ENCODE peak calls at places on chromosomes 13 and 19, in ten cellular contexts. T, F, S, E, O, X, A, N, Y and I are unnamed samples.

GRCh38 chr13:84896128-84896527 is 903.1 kb downstream of the SLITRK6 start:
- DNase-seq in T (peak; percentile 72), F (peak; percentile 82), S (peak; percentile 18), E (peak; percentile 42), O (peak; percentile 61), X (no peak), A (peak; percentile 70), N (peak; percentile 74), Y (peak; percentile 46), I (peak; percentile 31)

GRCh38 chr13:48403151-48403631 is 9.7 kb downstream of the LPAR6 start:
- DNase-seq in T (no peak), F (peak; percentile 62), S (no peak), E (no peak), O (peak; percentile 18), X (no peak), A (no peak), N (peak; percentile 53), Y (no peak), I (no peak)

GRCh38 chr13:97295279-97296182 is 73.4 kb downstream of the MBNL2 start:
- DNase-seq in T (peak; percentile 72), F (peak; percentile 45), S (no peak), E (peak; percentile 88), O (peak; percentile 92), X (no peak), A (no peak), N (peak; percentile 78), Y (peak; percentile 85), I (no peak)

GRCh38 chr19:17658666-17659065 is 29.5 kb downstream of the UNC13A start:
- DNase-seq in T (no peak), F (peak; percentile 22), S (no peak), E (no peak), O (no peak), X (no peak), A (no peak), N (peak; percentile 9), Y (no peak), I (no peak)

GRCh38 chr13:37068962-37069361 is 9.5 kb upstream of the SUPT20H start:
- DNase-seq in T (no peak), F (peak; percentile 55), S (no peak), E (no peak), O (peak; percentile 30), X (no peak), A (peak; percentile 28), N (peak; percentile 47), Y (peak; percentile 15), I (no peak)

GRCh38 chr19:49741210-49741844 is 21.8 kb downstream of the TSKS start:
- DNase-seq in T (no peak), F (peak; percentile 17), S (no peak), E (no peak), O (peak; percentile 28), X (no peak), A (peak; percentile 92), N (peak; percentile 38), Y (no peak), I (no peak)

GRCh38 chr19:35554076-35554475 is 8.7 kb downstream of the TMEM147 start:
- DNase-seq in T (no peak), F (no peak), S (no peak), E (no peak), O (no peak), X (no peak), A (no peak), N (no peak), Y (no peak), I (no peak)

GRCh38 chr19:13008926-13009787 is 13.9 kb downstream of the NFIX start:
- DNase-seq in T (no peak), F (no peak), S (no peak), E (peak; percentile 51), O (no peak), X (no peak), A (no peak), N (no peak), Y (no peak), I (no peak)

GRCh38 chr19:58409010-58409790 is 751 bp downstream of the ZNF584 start:
- DNase-seq in T (peak; percentile 38), F (peak; percentile 33), S (no peak), E (no peak), O (peak; percentile 22), X (no peak), A (peak; percentile 66), N (no peak), Y (peak; percentile 34), I (no peak)

GRCh38 chr13:109813663-109814062 is 27.3 kb upstream of the IRS2 start:
- DNase-seq in T (no peak), F (no peak), S (no peak), E (no peak), O (no peak), X (no peak), A (no peak), N (no peak), Y (no peak), I (no peak)

GRCh38 chr19:45485301-45486077 is 11.4 kb downstream of the RTN2 start:
- DNase-seq in T (peak; percentile 96), F (peak; percentile 97), S (peak; percentile 100), E (peak; percentile 88), O (peak; percentile 90), X (peak; percentile 98), A (peak; percentile 91), N (peak; percentile 95), Y (peak; percentile 85), I (no peak)

GRCh38 chr19:32720216-32720935 is 809 bp downstream of the TDRD12 start:
- DNase-seq in T (no peak), F (no peak), S (no peak), E (no peak), O (no peak), X (no peak), A (no peak), N (no peak), Y (no peak), I (no peak)

GRCh38 chr19:32720936-32721250 is 1.3 kb downstream of the TDRD12 start:
- DNase-seq in T (no peak), F (no peak), S (no peak), E (no peak), O (no peak), X (no peak), A (no peak), N (no peak), Y (no peak), I (no peak)

GRCh38 chr19:32717496-32717895 is 2.1 kb upstream of the TDRD12 start:
- DNase-seq in T (no peak), F (no peak), S (no peak), E (no peak), O (no peak), X (no peak), A (no peak), N (no peak), Y (no peak), I (no peak)

GRCh38 chr19:32718286-32718685 is 1.3 kb upstream of the TDRD12 start:
- DNase-seq in T (peak; percentile 72), F (no peak), S (no peak), E (no peak), O (no peak), X (no peak), A (no peak), N (no peak), Y (no peak), I (no peak)

GRCh38 chr19:32719611-32720059 is at the start of gene TDRD12:
- DNase-seq in T (no peak), F (peak; percentile 6), S (no peak), E (no peak), O (no peak), X (no peak), A (no peak), N (no peak), Y (no peak), I (no peak)
- TF ChIP-seq CTCF in T (no peak), F (no peak), S (no peak), E (no peak), O (no peak), X (no peak), A (no peak), N (no peak), Y (no peak), I (no peak)

DNA sequence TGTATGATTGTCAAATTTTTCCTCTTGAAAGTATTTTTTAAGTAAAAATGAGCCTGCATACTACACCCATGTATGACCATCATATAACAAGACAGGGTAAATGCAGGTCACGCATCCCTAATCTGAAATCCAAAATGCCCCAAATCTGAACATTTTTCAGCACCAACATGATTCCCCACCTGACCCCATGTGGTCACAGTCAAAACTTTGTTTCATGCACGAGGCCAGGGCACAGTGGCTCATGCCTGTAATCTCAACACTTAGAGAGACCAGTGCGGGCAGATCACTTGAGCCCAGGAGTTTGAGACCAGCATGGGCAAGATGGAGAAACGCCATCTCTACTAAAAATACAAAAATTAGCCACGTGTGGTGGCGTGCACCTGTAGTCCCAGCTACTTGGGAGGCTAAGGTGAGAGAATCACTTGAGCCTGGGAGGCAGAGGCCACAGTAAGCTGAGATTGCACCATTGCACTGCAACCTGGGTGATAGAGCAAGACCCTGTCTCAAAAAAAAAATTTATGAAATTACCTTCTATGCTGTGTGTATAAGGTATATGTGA is 63.7 kb upstream of the NPAS1 start:
- DNase-seq in T (no peak), F (no peak), S (no peak), E (no peak), O (no peak), X (no peak), A (no peak), N (no peak), Y (no peak), I (no peak)
- H3K4me3 ChIP-seq in T (no peak overlapping the region), F (no peak overlapping the region), S (no peak overlapping the region), E (no peak overlapping the region), O (no peak overlapping the region), X (no peak overlapping the region), A (peak overlapping the region; percentile 69), N (no peak overlapping the region), Y (no peak overlapping the region), I (no peak overlapping the region)

GRCh38 chr19:53432088-53432661 is 391 bp downstream of the ZNF761 start:
- DNase-seq in T (peak; percentile 34), F (peak; percentile 13), S (peak; percentile 35), E (peak; percentile 33), O (peak; percentile 13), X (peak; percentile 48), A (peak; percentile 35), N (peak; percentile 20), Y (peak; percentile 35), I (no peak)

GRCh38 chr19:53431399-53432087 is at the start of gene ZNF761:
- DNase-seq in T (peak; percentile 99), F (peak; percentile 92), S (peak; percentile 100), E (peak; percentile 97), O (peak; percentile 86), X (peak; percentile 94), A (peak; percentile 91), N (peak; percentile 91), Y (peak; percentile 96), I (peak; percentile 54)
- TF ChIP-seq CTCF in T (peak; percentile 11), F (peak; percentile 54), S (no peak), E (no peak), O (peak; percentile 32), X (peak; percentile 34), A (peak; percentile 6), N (peak; percentile 55), Y (peak; percentile 59), I (peak; percentile 29)

DNA sequence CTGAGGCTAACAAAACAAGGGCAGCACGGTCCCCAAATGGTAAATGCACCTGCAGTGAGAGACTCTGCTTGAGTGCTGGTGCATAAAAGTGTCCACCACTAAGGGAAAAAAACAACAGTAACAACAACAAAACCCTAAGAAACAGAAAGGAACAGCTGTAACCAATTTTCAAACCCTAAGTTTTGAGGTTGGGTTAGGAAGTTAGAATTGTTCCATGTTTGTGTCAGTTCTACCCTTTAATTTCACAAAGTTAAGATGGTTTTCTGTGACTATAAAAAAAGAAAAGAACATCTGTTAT is 234.8 kb downstream of the PCDH9 start:
- DNase-seq in T (no peak), F (no peak), S (no peak), E (no peak), O (no peak), X (no peak), A (no peak), N (no peak), Y (no peak), I (no peak)
- H3K4me3 ChIP-seq in T (no peak overlapping the region), F (no peak overlapping the region), S (no peak overlapping the region), E (no peak overlapping the region), O (no peak overlapping the region), X (no peak overlapping the region), A (no peak overlapping the region), N (no peak overlapping the region), Y (no peak overlapping the region), I (no peak overlapping the region)